ENCODE peak calls at places on chromosomes 12 and 14, in ten cellular contexts. R is pulmonary artery endothelial cell; S is NCI-H1092 treated with DMSO at 0.1 percent for 48 hours; H is anterior cingulate cortex; N is AG09309; U is T-helper 17 cell; I is glutamatergic neuron; X is HFFc6; Q is activated CD8-positive, alpha-beta T cell treated with anti-CD3 and anti-CD28 coated beads, Interleukin-2, amount 10 ng/mL, durations not matched to agents 7 days and 5 days; E is NCI-H345. V is an unnamed sample.

GRCh38 chr12:30792648-30793499 is 38.1 kb upstream of the CAPRIN2 start:
- DNase-seq in Q (no peak), H (no peak), N (no peak), R (no peak), X (peak), I (no peak), E (no peak), S (no peak), U (no peak), V (no peak)

GRCh38 chr14:100152091-100152490 is 7.4 kb downstream of the DEGS2 start:
- DNase-seq in U (no peak), R (no peak), I (no peak), H (no peak), Q (no peak), E (no peak), S (no peak), N (no peak), X (no peak), V (no peak)

GRCh38 chr12:15726757-15727112 is 62.5 kb downstream of the EPS8 start:
- DNase-seq in I (no peak), U (no peak), R (no peak), X (no peak), Q (no peak), S (no peak), H (no peak), E (no peak), N (no peak), V (no peak)

GRCh38 chr14:51873221-51873893 is 12.9 kb downstream of the GNG2 start:
- DNase-seq in N (peak), X (peak), S (peak), E (peak), Q (peak), H (no peak), I (no peak), R (peak), U (no peak), V (no peak)

GRCh38 chr12:94790822-94791221 is 140.5 kb upstream of the TMCC3 start:
- DNase-seq in S (no peak), U (no peak), R (no peak), H (no peak), I (no peak), E (no peak), N (no peak), Q (no peak), X (no peak), V (no peak)

GRCh38 chr14:91354221-91354916 is 63.3 kb downstream of the CCDC88C start:
- DNase-seq in N (peak), U (no peak), X (no peak), S (no peak), Q (no peak), E (no peak), I (no peak), R (no peak), H (no peak), V (no peak)

GRCh38 chr14:56378474-56378873 is 201.1 kb upstream of the TMEM260 start:
- DNase-seq in R (peak), Q (no peak), S (no peak), H (no peak), I (no peak), N (peak), X (peak), E (no peak), U (no peak), V (no peak)

GRCh38 chr14:71739273-71739990 is 192.8 kb upstream of the RGS6 start:
- DNase-seq in N (no peak), R (no peak), H (no peak), E (no peak), U (no peak), I (no peak), Q (no peak), S (no peak), X (no peak), V (no peak)

GRCh38 chr12:17503742-17504141 is 586.3 kb downstream of the RERGL start:
- DNase-seq in R (no peak), Q (no peak), S (no peak), H (no peak), E (no peak), N (no peak), I (no peak), X (no peak), U (no peak), V (no peak)

GRCh38 chr12:107912421-107913004 is 138.0 kb downstream of the ASCL4 start:
- DNase-seq in H (peak), S (no peak), U (peak), E (peak), R (no peak), N (no peak), X (no peak), I (peak), Q (peak), V (peak)

GRCh38 chr14:91963465-91963864 is 16.0 kb upstream of the FBLN5 start:
- DNase-seq in X (no peak), S (no peak), E (no peak), H (no peak), I (no peak), U (no peak), R (no peak), N (no peak), Q (no peak), V (no peak)

GRCh38 chr12:108731866-108732461 is 646 bp upstream of the CORO1C start:
- DNase-seq in R (peak), U (peak), E (peak), X (peak), S (peak), I (peak), Q (peak), H (peak), N (peak), V (peak)

GRCh38 chr12:128026696-128027574 is 240.0 kb upstream of the TMEM132C start:
- DNase-seq in E (no peak), R (no peak), I (no peak), N (no peak), U (no peak), H (no peak), Q (no peak), S (no peak), X (no peak), V (no peak)

GRCh38 chr14:60222820-60223219 is 26.2 kb upstream of the PPM1A start:
- DNase-seq in N (no peak), R (no peak), X (no peak), H (peak), S (peak), E (no peak), I (no peak), U (no peak), Q (no peak), V (no peak)

GRCh38 chr14:91116913-91117588 is 3.2 kb downstream of the DGLUCY start:
- DNase-seq in U (no peak), E (no peak), H (no peak), Q (peak), N (no peak), S (no peak), I (no peak), R (no peak), X (no peak), V (no peak)

GRCh38 chr12:41932470-41932991 is 212.1 kb downstream of the GXYLT1 start:
- DNase-seq in S (peak), E (peak), U (no peak), H (peak), R (peak), Q (no peak), I (peak), N (no peak), X (no peak), V (peak)

GRCh38 chr12:55681142-55682077 is 26.3 kb downstream of the ITGA7 start:
- DNase-seq in U (no peak), R (no peak), N (no peak), H (no peak), S (no peak), I (no peak), Q (no peak), X (peak), E (peak), V (peak)

GRCh38 chr12:93441111-93441616 is 583 bp downstream of the UBE2N start:
- DNase-seq in R (no peak), X (no peak), S (no peak), I (peak), H (peak), E (peak), U (peak), N (no peak), Q (peak), V (peak)

GRCh38 chr12:24595652-24596235 is 353.2 kb downstream of the BCAT1 start:
- DNase-seq in S (no peak), U (no peak), R (no peak), N (no peak), H (no peak), X (no peak), E (no peak), I (peak), Q (no peak), V (no peak)

GRCh38 chr12:13093850-13094225 is 9.6 kb downstream of the GSG1 start:
- DNase-seq in X (no peak), U (no peak), N (no peak), I (no peak), S (no peak), E (no peak), R (no peak), Q (no peak), H (no peak), V (no peak)

GRCh38 chr12:47408171-47408871 is 297.5 kb downstream of the RPAP3 start:
- DNase-seq in X (no peak), I (no peak), N (no peak), U (no peak), E (no peak), H (no peak), S (no peak), Q (peak), R (no peak), V (no peak)

GRCh38 chr12:109153711-109154434 is 37.5 kb downstream of the ACACB start:
- DNase-seq in R (no peak), I (no peak), U (no peak), H (no peak), E (no peak), N (no peak), Q (no peak), X (no peak), S (no peak), V (no peak)

GRCh38 chr12:116662612-116663144 is 75.2 kb downstream of the SPRING1 start:
- DNase-seq in I (peak), H (peak), N (no peak), X (peak), Q (no peak), S (peak), U (no peak), E (peak), R (no peak), V (peak)

GRCh38 chr14:78848234-78848820 is 678.2 kb downstream of the NRXN3 start:
- DNase-seq in E (peak), Q (peak), I (peak), S (peak), U (no peak), R (peak), H (peak), N (no peak), X (peak), V (peak)

GRCh38 chr12:52316290-52316689 is 4.9 kb downstream of the KRT83 start:
- DNase-seq in Q (no peak), X (no peak), H (no peak), U (no peak), E (no peak), I (no peak), N (no peak), R (no peak), S (no peak), V (no peak)

GRCh38 chr12:6684609-6685008 is 4.6 kb downstream of the ZNF384 start:
- DNase-seq in N (no peak), Q (peak), R (no peak), H (no peak), I (peak), U (no peak), X (no peak), E (peak), S (peak), V (no peak)

GRCh38 chr14:40197344-40197743 is 765.1 kb upstream of the FBXO33 start:
- DNase-seq in H (no peak), E (no peak), S (no peak), R (no peak), X (no peak), Q (no peak), I (no peak), U (no peak), N (no peak), V (no peak)

GRCh38 chr12:65335021-65335714 is 56.7 kb downstream of the MSRB3 start:
- DNase-seq in H (no peak), N (peak), R (no peak), S (no peak), U (no peak), I (no peak), X (peak), Q (no peak), E (no peak), V (no peak)

GRCh38 chr14:78968249-78968648 is 798.1 kb downstream of the NRXN3 start:
- DNase-seq in R (no peak), E (no peak), H (no peak), S (no peak), N (no peak), I (no peak), Q (no peak), X (no peak), U (no peak), V (no peak)

GRCh38 chr14:100416921-100417451 is 93.8 kb downstream of the SLC25A47 start:
- DNase-seq in U (no peak), R (no peak), N (peak), H (no peak), S (no peak), I (no peak), E (no peak), Q (no peak), X (peak), V (no peak)

GRCh38 chr14:99513946-99514551 is 32.8 kb downstream of the CCNK start:
- DNase-seq in X (no peak), N (no peak), U (no peak), H (no peak), R (no peak), E (no peak), S (no peak), I (no peak), Q (no peak), V (peak)

GRCh38 chr12:23528316-23528715 is 421.2 kb downstream of the SOX5 start:
- DNase-seq in E (no peak), U (no peak), X (no peak), S (no peak), H (no peak), Q (no peak), R (no peak), N (no peak), I (no peak), V (no peak)

GRCh38 chr12:86669010-86669409 is 412.8 kb upstream of the MGAT4C start:
- DNase-seq in U (no peak), E (no peak), I (no peak), R (no peak), Q (no peak), S (no peak), X (no peak), H (no peak), N (no peak), V (peak)

GRCh38 chr12:2833327-2833726 is 1.5 kb downstream of the NRIP2 start:
- DNase-seq in E (no peak), R (no peak), N (no peak), X (no peak), I (no peak), H (no peak), U (no peak), Q (no peak), S (no peak), V (no peak)

GRCh38 chr14:94671870-94672444 is 59.8 kb downstream of the SERPINA3 start:
- DNase-seq in U (no peak), H (no peak), X (no peak), S (no peak), E (no peak), Q (peak), N (no peak), R (no peak), I (no peak), V (no peak)

GRCh38 chr12:78269620-78270019 is 438.9 kb downstream of the NAV3 start:
- DNase-seq in Q (no peak), R (no peak), I (no peak), U (no peak), H (no peak), X (no peak), E (no peak), N (no peak), S (no peak), V (no peak)

GRCh38 chr12:107779077-107779840 is 4.8 kb downstream of the ASCL4 start:
- DNase-seq in H (no peak), S (no peak), Q (no peak), N (no peak), E (no peak), R (no peak), X (no peak), U (no peak), I (no peak), V (no peak)

GRCh38 chr12:130538343-130539095 is 177.6 kb downstream of the RIMBP2 start:
- DNase-seq in S (no peak), I (no peak), R (no peak), E (no peak), H (no peak), N (no peak), X (no peak), U (no peak), Q (no peak), V (no peak)

V was measured in left lung.